ENCODE peak calls at places on chromosomes 5 and 9, in five cellular contexts. S is IMR-90, K is right lobe of liver, X is HCT116, L is stomach. D is an unnamed sample. For H3K4me1 and H3K27me3, the result is how much of the 10 kb centered on the place peaks cover.

GRCh38 chr5:149756354-149756753 is 26.2 kb downstream of the PPARGC1B start:
- DNase-seq in S (no peak), K (no peak), X (no peak), L (no peak), D (no peak)

GRCh38 chr5:97499605-97500004 is 316.6 kb upstream of the RIOK2 start:
- DNase-seq in S (no peak), K (peak), X (no peak), L (no peak), D (no peak)

GRCh38 chr9:106060885-106061284 is 366.5 kb downstream of the TMEM38B start:
- DNase-seq in S (no peak), K (no peak), X (no peak), L (no peak), D (no peak)

GRCh38 chr5:139091439-139092156 is 106.6 kb downstream of the SIL1 start:
- DNase-seq in S (no peak), K (no peak), X (no peak), L (no peak), D (no peak)

GRCh38 chr9:83701769-83702168 is 6.0 kb downstream of the UBQLN1 start:
- DNase-seq in S (peak), K (no peak), X (no peak), L (no peak), D (no peak)

GRCh38 chr5:19044931-19045695 is 942.9 kb downstream of the CDH18 start:
- DNase-seq in S (no peak), K (no peak), X (no peak), L (no peak), D (no peak)

GRCh38 chr5:54832846-54833245 is 152.5 kb downstream of the ESM1 start:
- DNase-seq in S (peak), K (no peak), X (no peak), L (no peak), D (no peak)

GRCh38 chr5:146068977-146069779 is 36.2 kb downstream of the PLAC8L1 start:
- DNase-seq in S (no peak), K (no peak), X (no peak), L (no peak), D (no peak)

GRCh38 chr5:79042188-79042587 is 27.3 kb downstream of the DMGDH start:
- DNase-seq in S (no peak), K (no peak), X (no peak), L (no peak), D (no peak)

GRCh38 chr5:149455889-149456409 is 76.9 kb upstream of the IL17B start:
- DNase-seq in S (peak), K (no peak), X (peak), L (no peak), D (peak)

GRCh38 chr5:17221843-17222614 is 4.6 kb downstream of the BASP1 start:
- DNase-seq in S (no peak), K (no peak), X (no peak), L (no peak), D (no peak)

GRCh38 chr5:17315710-17316221 is 98.3 kb downstream of the BASP1 start:
- DNase-seq in S (peak), K (no peak), X (no peak), L (no peak), D (no peak)

GRCh38 chr5:179422213-179422839 is 77.1 kb upstream of the ADAMTS2 start:
- DNase-seq in S (no peak), K (no peak), X (no peak), L (no peak), D (no peak)

GRCh38 chr9:108271646-108272349 is 584.0 kb downstream of the ACTL7B start:
- DNase-seq in S (peak), K (no peak), X (no peak), L (peak), D (no peak)

GRCh38 chr9:12818431-12819000 is 43.7 kb downstream of the LURAP1L start:
- DNase-seq in S (peak), K (no peak), X (no peak), L (no peak), D (no peak)

GRCh38 chr5:136087961-136088871 is 44.4 kb upstream of the SMAD5 start:
- DNase-seq in S (peak), K (no peak), X (no peak), L (peak), D (peak)

GRCh38 chr9:7790819-7791182 is 8.8 kb downstream of the DMAC1 start:
- DNase-seq in S (no peak), K (no peak), X (no peak), L (no peak), D (no peak)

GRCh38 chr5:359301-359897 is 37.9 kb downstream of the AHRR start:
- DNase-seq in S (no peak), K (no peak), X (no peak), L (no peak), D (no peak)

GRCh38 chr9:92607088-92607487 is 62.8 kb downstream of the IPPK start:
- DNase-seq in S (peak), K (no peak), X (no peak), L (no peak), D (no peak)

GRCh38 chr5:96868603-96869371 is 7.5 kb upstream of the ERAP2 start:
- DNase-seq in S (peak), K (no peak), X (peak), L (no peak), D (no peak)

GRCh38 chr5:153122416-153122815 is 368.1 kb upstream of the GRIA1 start:
- DNase-seq in S (no peak), K (no peak), X (no peak), L (no peak), D (no peak)

GRCh38 chr5:35880166-35880565 is 23.5 kb downstream of the IL7R start:
- DNase-seq in S (no peak), K (no peak), X (no peak), L (no peak), D (no peak)
- H3K4me1 ChIP-seq in S (under half), K (under half), X (under half), L (under half), D (under half)

GRCh38 chr9:129719135-129719534 is 33.7 kb downstream of the PTGES start:
- DNase-seq in S (no peak), K (no peak), X (no peak), L (no peak), D (no peak)

GRCh38 chr9:129717991-129718390 is 34.9 kb downstream of the PTGES start:
- DNase-seq in S (no peak), K (no peak), X (no peak), L (no peak), D (no peak)

GRCh38 chr9:129718647-129719046 is 34.2 kb downstream of the PTGES start:
- DNase-seq in S (no peak), K (no peak), X (no peak), L (no peak), D (no peak)

GRCh38 chr9:129714393-129715051 is 38.3 kb downstream of the PTGES start:
- DNase-seq in S (no peak), K (no peak), X (no peak), L (no peak), D (no peak)

GRCh38 chr9:129716091-129716490 is 36.8 kb downstream of the PTGES start:
- DNase-seq in S (peak), K (no peak), X (no peak), L (no peak), D (no peak)
- H3K27me3 ChIP-seq in S (under half), K (under half), X (under half), L (under half), D (under half)

GRCh38 chr5:65925094-65925600 is 1.2 kb upstream of the ERBIN start:
- DNase-seq in S (peak), K (peak), X (no peak), L (peak), D (peak)
- TF ChIP-seq POLR2A in S (no peak), K (no peak), X (no peak), L (no peak), D (no peak)

GRCh38 chr9:110257971-110258370 is 1.7 kb upstream of the TXN start:
- DNase-seq in S (peak), K (no peak), X (no peak), L (no peak), D (no peak)

GRCh38 chr9:110256142-110256391 is 240 bp downstream of the TXN start:
- DNase-seq in S (no peak), K (no peak), X (no peak), L (no peak), D (no peak)

GRCh38 chr9:110258671-110259070 is 2.4 kb upstream of the TXN start:
- DNase-seq in S (no peak), K (no peak), X (no peak), L (no peak), D (no peak)

GRCh38 chr9:110256392-110257096 is at the start of gene TXN:
- DNase-seq in S (peak), K (peak), X (peak), L (peak), D (peak)

DNA sequence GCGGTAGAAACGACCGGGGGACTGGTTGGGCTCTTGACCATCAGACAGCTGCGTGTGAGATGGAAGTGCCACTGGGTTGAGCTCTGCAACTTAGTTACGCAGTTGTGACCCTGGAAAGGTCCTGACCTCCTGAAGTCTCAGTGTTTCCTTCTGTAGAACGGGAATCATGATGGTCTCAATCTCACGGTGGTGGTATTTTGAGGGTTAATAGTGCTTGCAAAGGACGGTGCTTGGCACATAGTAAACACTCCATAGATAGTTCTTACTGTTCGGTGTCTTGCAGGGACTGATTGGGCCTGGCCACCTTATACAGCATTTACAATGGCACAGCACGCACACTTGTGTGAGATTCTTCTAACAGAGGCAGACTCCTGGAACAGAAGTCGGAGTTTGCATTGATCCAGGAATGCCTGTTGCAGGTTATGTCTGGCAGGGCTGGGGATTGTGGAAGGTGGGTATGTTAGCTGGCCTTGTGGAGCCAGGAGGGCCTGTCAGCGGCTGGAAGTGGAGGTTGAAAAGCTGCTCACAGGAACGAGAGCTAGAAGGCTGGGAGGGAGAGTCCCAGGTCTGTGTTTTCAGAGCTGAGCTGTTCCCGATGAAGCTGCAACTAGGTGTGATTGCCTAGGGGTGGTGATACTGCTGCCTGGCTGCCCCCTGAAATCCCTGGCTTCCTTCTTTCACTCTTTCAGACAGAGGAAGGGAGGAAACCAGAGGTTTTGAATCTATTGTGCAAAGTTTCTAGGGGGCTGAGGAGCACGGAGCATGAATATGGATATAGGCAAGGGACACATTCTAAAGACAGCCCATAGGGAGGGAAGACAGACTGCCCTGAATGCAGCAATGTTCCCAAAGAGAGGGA is 1.0 kb upstream of the TXN start:
- DNase-seq in S (peak), K (peak), X (no peak), L (peak), D (peak)
- H3K4me1 ChIP-seq in S (under half), K (under half), X (half or more), L (under half), D (under half)

GRCh38 chr9:91039125-91039834 is 237.7 kb downstream of the SYK start:
- DNase-seq in S (no peak), K (no peak), X (no peak), L (no peak), D (no peak)
- H3K27me3 ChIP-seq in S (under half), K (under half), X (under half), L (under half), D (under half)

GRCh38 chr5:176381979-176382378 is 6.4 kb downstream of the NOP16 start:
- DNase-seq in S (no peak), K (no peak), X (no peak), L (no peak), D (peak)

GRCh38 chr5:176382721-176383120 is 5.7 kb downstream of the NOP16 start:
- DNase-seq in S (no peak), K (no peak), X (no peak), L (no peak), D (no peak)

GRCh38 chr5:176384366-176384930 is 4.0 kb downstream of the NOP16 start:
- DNase-seq in S (no peak), K (no peak), X (no peak), L (no peak), D (no peak)

GRCh38 chr5:176383961-176384360 is 4.4 kb downstream of the NOP16 start:
- DNase-seq in S (no peak), K (no peak), X (no peak), L (no peak), D (no peak)

DNA sequence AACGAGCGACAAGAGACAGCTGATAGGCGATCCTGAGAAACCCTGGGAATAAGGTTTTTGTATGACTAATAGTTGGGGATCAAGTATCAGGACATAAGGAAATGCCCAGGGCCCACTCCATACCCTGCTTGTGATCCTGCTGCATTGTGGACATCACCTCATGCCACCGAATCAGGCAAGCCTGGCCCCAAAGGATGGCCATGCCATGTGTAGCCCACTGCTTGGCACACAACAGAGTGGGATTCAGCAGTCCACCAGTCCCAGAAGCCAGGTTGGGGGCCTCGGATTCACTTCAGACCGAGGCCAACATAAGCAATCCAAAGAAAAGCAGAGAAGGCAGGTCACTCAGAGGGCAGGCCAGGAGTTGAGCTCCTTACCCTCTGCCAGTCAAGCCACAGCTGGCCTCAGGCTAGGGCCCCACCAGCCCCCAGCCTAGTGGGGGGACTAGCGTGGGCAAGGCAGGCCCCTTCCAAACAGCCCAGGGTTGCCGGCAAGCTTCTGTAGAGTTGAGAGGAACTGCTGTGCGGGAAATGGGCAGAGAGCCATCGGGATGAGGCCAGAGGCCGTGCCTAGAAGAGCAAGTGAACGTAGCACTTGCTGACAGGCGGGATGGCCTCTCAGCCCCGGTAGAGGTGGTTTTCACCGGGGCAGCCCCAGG is 5.0 kb downstream of the NOP16 start:
- DNase-seq in S (no peak), K (no peak), X (no peak), L (no peak), D (no peak)
- TF ChIP-seq POLR2A in S (no peak), K (no peak), X (no peak), L (no peak), D (no peak)